ENCODE peak calls at places on chromosomes 3 and 15, in ten cellular contexts. E is glutamatergic neuron, X is activated T-helper 1 cell treated with Interleukin-2 at 50 U/mL for 16 hours, W is fibroblast of the conjunctiva, Z is GM19239, L is left colon, Y is T follicular helper cell, V is foreskin keratinocyte, D is heart left ventricle, H is psoas muscle. J is an unnamed sample.

GRCh38 chr3:17288839-17289399 is 404.2 kb downstream of the PLCL2 start:
- DNase-seq in E (no peak), X (no peak), W (no peak), Z (no peak), L (no peak), Y (no peak), V (no peak), D (no peak), H (no peak), J (peak)

GRCh38 chr3:77186728-77187127 is 146.8 kb downstream of the ROBO2 start:
- DNase-seq in E (no peak), X (no peak), W (no peak), Z (no peak), L (no peak), Y (no peak), V (peak), D (no peak), H (no peak), J (no peak)

GRCh38 chr3:62892951-62893350 is 17.7 kb upstream of the CADPS start:
- DNase-seq in E (no peak), X (no peak), W (no peak), Z (no peak), L (no peak), Y (no peak), V (no peak), D (no peak), H (no peak), J (no peak)

GRCh38 chr3:73546961-73547360 is 77.8 kb downstream of the PDZRN3 start:
- DNase-seq in E (no peak), X (no peak), W (no peak), Z (no peak), L (no peak), Y (no peak), V (peak), D (no peak), H (no peak), J (no peak)

GRCh38 chr15:42608110-42608531 is 32.7 kb downstream of the STARD9 start:
- DNase-seq in E (no peak), X (no peak), W (no peak), Z (no peak), L (no peak), Y (no peak), V (no peak), D (no peak), H (no peak), J (no peak)

GRCh38 chr15:90624278-90624930 is 92.7 kb upstream of the BLM start:
- DNase-seq in E (no peak), X (no peak), W (no peak), Z (no peak), L (no peak), Y (no peak), V (no peak), D (no peak), H (peak), J (no peak)

GRCh38 chr3:8972614-8973013 is 9.3 kb upstream of the RAD18 start:
- DNase-seq in E (no peak), X (no peak), W (peak), Z (no peak), L (no peak), Y (no peak), V (peak), D (no peak), H (no peak), J (no peak)

GRCh38 chr3:122572940-122573412 is 4.5 kb upstream of the PARP15 start:
- DNase-seq in E (no peak), X (no peak), W (peak), Z (no peak), L (no peak), Y (no peak), V (peak), D (no peak), H (no peak), J (no peak)

GRCh38 chr15:68206711-68207151 is 1.6 kb upstream of the CALML4 start:
- DNase-seq in E (no peak), X (no peak), W (no peak), Z (no peak), L (no peak), Y (no peak), V (no peak), D (no peak), H (no peak), J (no peak)

GRCh38 chr3:194255252-194256039 is 95.7 kb downstream of the CPN2 start:
- DNase-seq in E (no peak), X (peak), W (no peak), Z (no peak), L (peak), Y (no peak), V (no peak), D (peak), H (peak), J (peak)

GRCh38 chr3:56917740-56918568 is 116.2 kb upstream of the ARHGEF3 start:
- DNase-seq in E (no peak), X (no peak), W (no peak), Z (no peak), L (no peak), Y (no peak), V (no peak), D (no peak), H (no peak), J (no peak)

GRCh38 chr3:87082806-87083440 is 92.0 kb upstream of the VGLL3 start:
- DNase-seq in E (no peak), X (no peak), W (peak), Z (no peak), L (no peak), Y (no peak), V (peak), D (no peak), H (no peak), J (no peak)

GRCh38 chr15:92617197-92618037 is 38.2 kb downstream of the FAM174B start:
- DNase-seq in E (no peak), X (no peak), W (peak), Z (no peak), L (peak), Y (no peak), V (no peak), D (peak), H (peak), J (peak)

GRCh38 chr3:143203848-143204247 is 84.3 kb downstream of the CHST2 start:
- DNase-seq in E (no peak), X (no peak), W (no peak), Z (no peak), L (no peak), Y (no peak), V (peak), D (no peak), H (no peak), J (no peak)

GRCh38 chr15:74642724-74643367 is 27.2 kb downstream of the CLK3 start:
- DNase-seq in E (no peak), X (no peak), W (peak), Z (no peak), L (no peak), Y (no peak), V (no peak), D (no peak), H (no peak), J (no peak)

GRCh38 chr15:44527241-44527640 is 9.7 kb upstream of the EIF3J start:
- DNase-seq in E (no peak), X (no peak), W (no peak), Z (no peak), L (no peak), Y (no peak), V (no peak), D (no peak), H (no peak), J (no peak)

GRCh38 chr15:64878708-64879107 is 33.0 kb upstream of the ANKDD1A start:
- DNase-seq in E (no peak), X (no peak), W (no peak), Z (no peak), L (no peak), Y (no peak), V (no peak), D (peak), H (no peak), J (peak)

GRCh38 chr3:63168179-63168578 is 109.9 kb upstream of the SYNPR start:
- DNase-seq in E (no peak), X (no peak), W (no peak), Z (no peak), L (no peak), Y (no peak), V (no peak), D (no peak), H (no peak), J (no peak)

GRCh38 chr3:39637807-39638206 is 170.3 kb downstream of the MOBP start:
- DNase-seq in E (no peak), X (no peak), W (peak), Z (no peak), L (no peak), Y (no peak), V (peak), D (no peak), H (no peak), J (no peak)

GRCh38 chr15:93247466-93248121 is 158.6 kb upstream of the RGMA start:
- DNase-seq in E (no peak), X (no peak), W (no peak), Z (no peak), L (no peak), Y (no peak), V (no peak), D (no peak), H (no peak), J (no peak)

GRCh38 chr3:151404316-151404715 is 19.8 kb upstream of the P2RY12 start:
- DNase-seq in E (no peak), X (no peak), W (no peak), Z (no peak), L (no peak), Y (no peak), V (peak), D (no peak), H (no peak), J (no peak)